ENCODE peak calls at places on chromosome 21, in ten cellular contexts. T, C, Z, Y, L, X, O, S, V and A are unnamed samples.

GRCh38 chr21:42991992-42992740 is 17.8 kb downstream of the PKNOX1 start:
- DNase-seq in O (peak; percentile 97), Z (peak; percentile 48), X (no peak), V (no peak), T (peak; percentile 86), Y (no peak), S (peak; percentile 49), L (peak; percentile 30), C (peak; percentile 57), A (peak; percentile 82)

GRCh38 chr21:44267655-44268142 is 6.0 kb upstream of the DNMT3L start:
- DNase-seq in O (no peak), L (no peak), T (no peak), X (peak; percentile 15), S (peak; percentile 58), Z (peak; percentile 9), C (peak; percentile 55), V (no peak), Y (no peak), A (no peak)

GRCh38 chr21:28421716-28422480 is 570.8 kb downstream of the LTN1 start:
- DNase-seq in T (no peak), X (peak; percentile 32), Z (peak; percentile 10), C (no peak), V (no peak), Y (no peak), L (no peak), O (peak; percentile 78), S (no peak), A (no peak)

GRCh38 chr21:17416139-17416538 is 96.7 kb upstream of the CXADR start:
- DNase-seq in Y (no peak), L (no peak), T (no peak), S (no peak), X (no peak), C (no peak), Z (no peak), O (peak; percentile 84), V (no peak), A (no peak)

GRCh38 chr21:28521932-28522826 is 470.5 kb downstream of the LTN1 start:
- DNase-seq in V (no peak), L (no peak), Z (no peak), S (no peak), Y (no peak), T (no peak), O (peak; percentile 79), C (peak; percentile 8), X (no peak), A (no peak)

GRCh38 chr21:39633043-39633442 is 20.3 kb downstream of the B3GALT5 start:
- DNase-seq in Z (no peak), S (no peak), X (no peak), C (no peak), Y (no peak), T (no peak), L (no peak), V (no peak), O (peak; percentile 52), A (no peak)

GRCh38 chr21:30336596-30336995 is 898 bp downstream of the KRTAP27-1 start:
- DNase-seq in Z (no peak), O (no peak), X (no peak), Y (no peak), T (no peak), V (no peak), C (no peak), L (no peak), S (no peak), A (no peak)

GRCh38 chr21:26709090-26709489 is 136.0 kb upstream of the CYYR1 start:
- DNase-seq in S (no peak), O (peak; percentile 6), T (no peak), X (no peak), V (no peak), C (no peak), L (no peak), Y (no peak), Z (no peak), A (no peak)

GRCh38 chr21:38402795-38403194 is 95.5 kb downstream of the ERG start:
- DNase-seq in Y (no peak), T (no peak), V (no peak), Z (no peak), X (no peak), O (no peak), L (no peak), C (no peak), S (no peak), A (no peak)

GRCh38 chr21:44413566-44414290 is 41.6 kb upstream of the LRRC3 start:
- DNase-seq in Z (no peak), L (no peak), S (no peak), T (no peak), V (no peak), Y (no peak), C (no peak), O (no peak), X (no peak), A (peak; percentile 26)

GRCh38 chr21:28337319-28337718 is 655.4 kb downstream of the LTN1 start:
- DNase-seq in V (no peak), Z (no peak), L (no peak), T (no peak), S (no peak), O (peak; percentile 78), X (no peak), C (peak; percentile 17), Y (peak; percentile 11), A (no peak)

GRCh38 chr21:39788383-39788782 is 43.4 kb downstream of the IGSF5 start:
- DNase-seq in Y (peak; percentile 72), C (peak; percentile 13), Z (peak; percentile 87), T (peak; percentile 91), L (peak; percentile 97), V (peak; percentile 89), S (peak; percentile 34), X (peak; percentile 45), O (peak; percentile 12), A (peak; percentile 46)

GRCh38 chr21:35275776-35276175 is 226.7 kb upstream of the RUNX1 start:
- DNase-seq in L (no peak), S (no peak), T (no peak), Z (no peak), C (no peak), O (peak; percentile 25), Y (no peak), X (no peak), V (no peak), A (no peak)

GRCh38 chr21:36860736-36861594 is 105.5 kb downstream of the HLCS start:
- DNase-seq in Z (peak; percentile 35), L (no peak), Y (peak; percentile 72), X (no peak), V (no peak), T (no peak), C (no peak), S (peak; percentile 28), O (peak; percentile 79), A (no peak)
- TF ChIP-seq POLR2A in Z (no peak), L (no peak), Y (no peak), X (no peak), V (no peak), T (no peak), C (no peak), S (no peak), O (peak; percentile 52), A (no peak)

DNA sequence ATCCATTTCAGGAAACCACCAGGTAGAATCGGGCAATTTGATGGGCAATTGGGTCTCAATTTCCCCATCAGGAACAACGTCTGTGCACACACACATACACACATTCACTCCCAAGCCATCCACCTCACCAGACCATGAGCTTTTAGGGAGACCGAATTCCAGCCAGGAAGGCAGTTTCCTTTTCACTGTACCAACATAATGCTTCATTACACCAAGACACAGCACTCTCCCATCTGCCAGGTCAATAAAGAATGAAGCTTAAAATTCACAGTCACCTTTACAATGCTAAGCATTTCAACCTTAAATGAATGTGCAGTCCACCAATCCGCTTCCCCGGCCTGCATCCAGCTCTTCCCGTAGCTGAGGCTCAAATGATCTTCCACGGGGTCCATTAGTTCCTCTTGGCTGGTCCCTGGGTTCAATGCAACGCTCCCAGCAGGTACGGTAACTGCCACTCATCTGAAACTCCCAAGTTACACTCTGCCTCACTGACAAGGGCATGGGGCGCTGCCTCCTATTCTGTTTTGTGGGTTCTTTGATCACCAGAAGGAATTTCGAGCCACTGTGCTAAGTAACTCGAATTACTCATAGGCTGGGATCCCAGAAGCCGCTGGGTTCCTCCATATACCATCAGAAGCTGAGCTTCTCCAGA is 105.0 kb downstream of the SIM2 start:
- DNase-seq in T (no peak), L (peak; percentile 23), C (no peak), X (no peak), Z (no peak), S (no peak), V (no peak), Y (no peak), O (no peak), A (no peak)
- TF ChIP-seq POLR2A in T (no peak), L (no peak), C (no peak), X (no peak), Z (no peak), S (no peak), V (no peak), Y (no peak), O (no peak), A (no peak)

DNA sequence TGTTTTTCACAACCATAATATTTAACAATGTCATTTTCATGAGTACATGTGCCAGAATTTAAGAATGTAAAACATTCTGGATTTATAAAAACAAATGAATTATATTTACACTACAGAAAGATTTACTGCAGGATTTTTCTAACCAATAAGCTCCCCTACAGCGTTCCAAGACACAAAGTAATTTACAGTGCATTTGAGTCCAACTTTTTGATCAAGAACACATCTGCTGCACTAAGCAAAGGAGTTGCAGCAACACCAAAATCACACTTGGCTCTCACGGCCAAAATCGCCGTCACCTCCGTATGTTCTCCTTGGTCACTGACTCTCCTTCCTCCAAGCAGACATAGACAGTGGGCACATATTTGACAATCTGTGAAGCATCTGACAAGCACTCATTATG is 7.7 kb downstream of the VPS26C start:
- DNase-seq in T (no peak), X (no peak), S (no peak), Y (no peak), Z (no peak), O (peak; percentile 8), C (no peak), V (no peak), L (no peak), A (no peak)
- TF ChIP-seq POLR2A in T (no peak), X (no peak), S (no peak), Y (no peak), Z (no peak), O (no peak), C (no peak), V (no peak), L (no peak), A (no peak)

GRCh38 chr21:45974073-45975016 is 7.2 kb upstream of the COL6A1 start:
- DNase-seq in T (peak; percentile 77), O (peak; percentile 82), C (peak; percentile 53), S (peak; percentile 66), V (no peak), Z (peak; percentile 32), X (no peak), Y (no peak), L (peak; percentile 37), A (peak; percentile 76)

GRCh38 chr21:45972716-45973474 is 8.7 kb upstream of the COL6A1 start:
- DNase-seq in X (peak; percentile 75), S (no peak), Y (no peak), Z (peak; percentile 55), O (peak; percentile 92), C (no peak), L (peak; percentile 39), T (peak; percentile 93), V (no peak), A (peak; percentile 95)

GRCh38 chr21:45973475-45974072 is 8.0 kb upstream of the COL6A1 start:
- DNase-seq in X (peak; percentile 80), L (peak; percentile 78), V (peak; percentile 43), T (peak; percentile 90), Y (peak; percentile 26), C (peak; percentile 80), S (peak; percentile 82), O (peak; percentile 87), Z (peak; percentile 72), A (peak; percentile 87)

GRCh38 chr21:45976666-45977335 is 4.8 kb upstream of the COL6A1 start:
- DNase-seq in L (no peak), S (no peak), C (no peak), X (no peak), V (no peak), Z (no peak), T (no peak), Y (no peak), O (no peak), A (no peak)

GRCh38 chr21:45975017-45975595 is 6.5 kb upstream of the COL6A1 start:
- DNase-seq in S (no peak), Z (no peak), C (no peak), Y (no peak), L (no peak), V (no peak), T (peak; percentile 85), X (no peak), O (peak; percentile 43), A (peak; percentile 74)
- TF ChIP-seq POLR2A in S (no peak), Z (no peak), C (no peak), Y (no peak), L (no peak), V (no peak), T (no peak), X (peak; percentile 3), O (no peak), A (no peak)